ENCODE peak calls at places on chromosomes 5 and 9, in seven cellular contexts. N, D, Q, F, P, U and J are unnamed samples.

GRCh38 chr5:56974241-56974640 is 22.3 kb upstream of the MIER3 start:
- DNase-seq in N (no peak), D (no peak), Q (no peak), F (no peak), P (no peak), U (no peak), J (no peak)

GRCh38 chr9:4497855-4498254 is 7.6 kb downstream of the SLC1A1 start:
- DNase-seq in N (no peak), D (no peak), Q (no peak), F (no peak), P (no peak), U (peak), J (no peak)

GRCh38 chr5:59186623-59187022 is 603.7 kb downstream of the RAB3C start:
- DNase-seq in N (no peak), D (no peak), Q (no peak), F (no peak), P (no peak), U (peak), J (no peak)

GRCh38 chr5:82745016-82745415 is 332.2 kb downstream of the TMEM167A start:
- DNase-seq in N (no peak), D (no peak), Q (no peak), F (no peak), P (no peak), U (no peak), J (no peak)

GRCh38 chr9:110186254-110186653 is 21.7 kb downstream of the C9orf152 start:
- DNase-seq in N (no peak), D (no peak), Q (no peak), F (no peak), P (no peak), U (no peak), J (no peak)

GRCh38 chr9:73824671-73825070 is 672.5 kb upstream of the RORB start:
- DNase-seq in N (no peak), D (no peak), Q (peak), F (no peak), P (peak), U (no peak), J (no peak)

GRCh38 chr5:154190652-154191304 is at the start of gene GALNT10:
- DNase-seq in N (peak), D (peak), Q (peak), F (peak), P (peak), U (no peak), J (no peak)

GRCh38 chr5:25006734-25007133 is 362.0 kb upstream of the CDH10 start:
- DNase-seq in N (no peak), D (no peak), Q (peak), F (peak), P (peak), U (peak), J (peak)

GRCh38 chr9:5554254-5554653 is 43.9 kb downstream of the PDCD1LG2 start:
- DNase-seq in N (no peak), D (no peak), Q (no peak), F (no peak), P (no peak), U (peak), J (no peak)

GRCh38 chr5:153781325-153781724 is 257.4 kb downstream of the FAM114A2 start:
- DNase-seq in N (no peak), D (no peak), Q (no peak), F (no peak), P (peak), U (no peak), J (no peak)

GRCh38 chr9:99921875-99922710 is 15.6 kb downstream of the STX17 start:
- DNase-seq in N (no peak), D (no peak), Q (no peak), F (no peak), P (no peak), U (no peak), J (no peak)

GRCh38 chr5:134581241-134581981 is 51.2 kb downstream of the SAR1B start:
- DNase-seq in N (no peak), D (no peak), Q (no peak), F (no peak), P (no peak), U (no peak), J (no peak)

GRCh38 chr5:669111-669841 is 23.9 kb downstream of the TPPP start:
- DNase-seq in N (no peak), D (peak), Q (peak), F (no peak), P (peak), U (peak), J (no peak)

GRCh38 chr5:132777209-132778069 is at the start of gene SEPTIN8:
- DNase-seq in N (no peak), D (peak), Q (peak), F (no peak), P (peak), U (no peak), J (no peak)

GRCh38 chr9:113910036-113910639 is 34.0 kb downstream of the ZNF618 start:
- DNase-seq in N (no peak), D (no peak), Q (no peak), F (no peak), P (no peak), U (no peak), J (no peak)

GRCh38 chr9:86676426-86676825 is 270.9 kb downstream of the GAS1 start:
- DNase-seq in N (no peak), D (no peak), Q (peak), F (no peak), P (no peak), U (no peak), J (no peak)

GRCh38 chr9:87497604-87498045 is at the start of gene DAPK1:
- DNase-seq in N (peak), D (peak), Q (peak), F (peak), P (peak), U (peak), J (no peak)

GRCh38 chr9:23044549-23044948 is 597.9 kb downstream of the DMRTA1 start:
- DNase-seq in N (no peak), D (no peak), Q (no peak), F (no peak), P (no peak), U (no peak), J (no peak)

GRCh38 chr5:28369418-28369817 is 1331.0 kb upstream of the CDH9 start:
- DNase-seq in N (no peak), D (no peak), Q (no peak), F (no peak), P (no peak), U (no peak), J (no peak)

GRCh38 chr5:125311743-125312142 is 565.3 kb upstream of the ZNF608 start:
- DNase-seq in N (no peak), D (no peak), Q (no peak), F (no peak), P (no peak), U (peak), J (no peak)

GRCh38 chr5:8229551-8229950 is 360.6 kb downstream of the MTRR start:
- DNase-seq in N (no peak), D (no peak), Q (no peak), F (no peak), P (no peak), U (no peak), J (no peak)

GRCh38 chr5:55904152-55904551 is 53.0 kb downstream of the IL31RA start:
- DNase-seq in N (no peak), D (no peak), Q (no peak), F (no peak), P (no peak), U (peak), J (no peak)

GRCh38 chr5:108079754-108080153 is 302.1 kb downstream of the FBXL17 start:
- DNase-seq in N (no peak), D (no peak), Q (no peak), F (no peak), P (no peak), U (no peak), J (no peak)

GRCh38 chr5:128144491-128144890 is 60.9 kb downstream of the SLC12A2 start:
- DNase-seq in N (no peak), D (no peak), Q (no peak), F (no peak), P (no peak), U (peak), J (no peak)

GRCh38 chr9:4933177-4933576 is 51.9 kb upstream of the JAK2 start:
- DNase-seq in N (no peak), D (no peak), Q (no peak), F (no peak), P (no peak), U (peak), J (no peak)

GRCh38 chr9:16146661-16147060 is 593.8 kb downstream of the CCDC171 start:
- DNase-seq in N (no peak), D (no peak), Q (peak), F (no peak), P (no peak), U (no peak), J (no peak)

DNA sequence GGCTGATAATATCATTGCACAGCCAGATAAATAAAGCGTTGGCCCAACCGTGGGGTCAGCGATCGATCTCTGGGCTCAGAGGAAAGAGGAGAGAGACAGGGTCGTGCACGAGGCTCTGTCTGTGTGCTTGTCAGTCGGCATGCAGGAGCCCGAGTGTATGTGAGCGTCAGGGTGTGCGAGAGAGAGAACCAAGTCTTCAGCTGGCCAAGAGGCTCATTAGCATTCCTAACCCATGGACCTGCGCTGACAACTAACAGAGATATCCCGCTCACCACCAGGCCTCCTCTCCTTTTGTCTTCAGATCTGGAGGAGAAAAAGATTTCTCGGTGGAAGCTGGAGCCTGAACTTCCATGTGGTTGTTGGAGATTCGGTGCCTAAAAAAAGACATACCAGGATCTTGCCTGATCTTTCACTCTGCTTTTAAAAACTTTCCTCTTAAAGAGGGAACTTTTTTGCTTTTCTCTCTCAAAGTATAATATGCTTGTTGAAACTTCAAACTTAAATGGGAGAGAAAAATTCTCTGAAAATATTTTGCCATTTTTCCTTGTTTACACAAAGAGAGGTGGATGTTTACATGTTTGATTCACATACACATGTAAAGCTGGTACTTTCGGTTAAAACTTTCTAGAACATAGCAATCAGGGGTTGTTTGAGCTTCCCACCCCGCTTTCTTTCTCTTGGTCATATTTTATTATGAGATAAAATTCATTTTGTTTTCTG is 16.6 kb downstream of the NR2F1 start:
- DNase-seq in N (no peak), D (no peak), Q (peak), F (no peak), P (peak), U (peak), J (no peak)
- TF ChIP-seq EZH2 in N (no peak), D (no peak), Q (no peak), F (no peak), P (peak), U (no peak), J (no peak)

DNA sequence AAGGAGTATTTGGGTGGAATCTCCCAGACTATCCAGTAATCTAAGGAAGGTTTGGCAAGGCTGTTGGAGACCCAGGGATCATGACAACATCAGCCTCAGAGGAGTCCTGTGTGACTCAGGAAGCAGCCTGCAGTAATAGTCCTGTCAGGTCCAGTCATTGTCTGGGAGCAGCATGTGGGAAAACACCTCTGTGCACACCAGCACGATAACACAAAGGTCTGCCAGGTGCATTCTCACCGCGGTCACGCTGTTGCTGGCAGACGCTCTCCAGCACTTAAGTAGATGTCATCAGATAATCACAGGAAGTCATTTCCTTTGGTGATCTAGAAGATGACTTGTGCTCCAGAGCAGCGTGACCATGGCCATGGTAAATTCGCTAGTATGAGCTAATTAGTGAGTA is 99.2 kb upstream of the IQGAP2 start:
- DNase-seq in N (no peak), D (no peak), Q (no peak), F (peak), P (no peak), U (no peak), J (no peak)
- H3K27ac ChIP-seq in N (no peak), D (no peak), Q (no peak), F (peak), P (no peak), U (no peak), J (no peak)

GRCh38 chr9:107488400-107489143 is 997 bp downstream of the KLF4 start:
- DNase-seq in N (no peak), D (peak), Q (peak), F (no peak), P (peak), U (peak), J (no peak)

GRCh38 chr9:107489144-107489673 is 360 bp downstream of the KLF4 start:
- DNase-seq in N (no peak), D (no peak), Q (no peak), F (no peak), P (no peak), U (no peak), J (no peak)

GRCh38 chr9:107485451-107486043 is 4.0 kb downstream of the KLF4 start:
- DNase-seq in N (no peak), D (no peak), Q (no peak), F (no peak), P (no peak), U (no peak), J (no peak)

GRCh38 chr9:107487521-107488399 is 1.8 kb downstream of the KLF4 start:
- DNase-seq in N (no peak), D (no peak), Q (peak), F (no peak), P (peak), U (peak), J (no peak)

GRCh38 chr9:107486674-107487520 is 2.7 kb downstream of the KLF4 start:
- DNase-seq in N (no peak), D (no peak), Q (no peak), F (no peak), P (peak), U (no peak), J (no peak)
- TF ChIP-seq EZH2 in N (no peak), D (no peak), Q (no peak), F (no peak), P (peak), U (no peak), J (no peak)

GRCh38 chr9:105632807-105633206 is 29.4 kb upstream of the TAL2 start:
- DNase-seq in N (no peak), D (no peak), Q (no peak), F (no peak), P (no peak), U (no peak), J (no peak)
- H3K27ac ChIP-seq in N (no peak), D (no peak), Q (no peak), F (no peak), P (no peak), U (no peak), J (no peak)

DNA sequence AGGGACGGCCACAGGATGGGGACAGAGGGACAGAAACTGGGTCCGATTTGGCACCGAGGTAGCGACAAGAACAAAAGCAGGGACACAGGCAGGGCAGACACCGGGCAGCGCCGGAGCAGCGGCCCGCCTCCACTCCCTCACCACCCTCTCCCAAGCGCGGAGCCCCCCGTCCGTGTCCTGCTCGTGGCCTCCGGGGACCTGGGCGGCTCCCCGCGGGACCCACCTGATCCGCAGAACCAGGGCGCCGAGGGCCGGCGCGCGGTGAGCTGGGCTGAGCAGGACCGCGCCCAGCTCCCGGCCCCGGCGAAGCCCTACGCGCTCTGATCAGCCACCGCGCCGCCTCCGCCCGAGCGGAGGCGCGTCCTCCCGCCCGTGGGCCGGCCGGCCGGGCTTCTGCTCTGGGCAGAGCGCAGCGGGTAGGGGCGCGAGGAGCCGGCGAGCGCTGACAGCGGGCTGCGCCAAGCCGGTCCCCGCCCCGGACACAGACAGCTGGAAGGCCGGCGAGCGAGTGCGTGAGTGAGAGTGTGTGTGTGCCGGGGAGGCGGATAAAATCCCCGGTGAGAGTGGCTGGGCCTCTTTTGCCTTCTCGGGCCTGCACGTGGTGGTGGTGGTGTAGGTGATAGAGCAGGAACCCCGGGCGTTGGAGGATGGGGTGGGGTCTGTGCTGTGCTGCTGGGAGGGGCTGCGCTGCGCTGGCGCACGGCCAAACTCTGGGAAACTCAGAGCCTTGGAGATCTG is at the start of gene GGTA1:
- DNase-seq in N (no peak), D (peak), Q (peak), F (peak), P (peak), U (peak), J (no peak)
- TF ChIP-seq EZH2 in N (no peak), D (no peak), Q (peak), F (no peak), P (peak), U (peak), J (peak)

GRCh38 chr5:120380644-120381043 is 83.5 kb upstream of the PRR16 start:
- DNase-seq in N (no peak), D (no peak), Q (no peak), F (no peak), P (no peak), U (no peak), J (no peak)

GRCh38 chr5:120386981-120387380 is 77.1 kb upstream of the PRR16 start:
- DNase-seq in N (no peak), D (no peak), Q (no peak), F (no peak), P (no peak), U (no peak), J (no peak)

GRCh38 chr5:120388016-120388781 is 75.9 kb upstream of the PRR16 start:
- DNase-seq in N (no peak), D (no peak), Q (no peak), F (peak), P (no peak), U (peak), J (peak)

DNA sequence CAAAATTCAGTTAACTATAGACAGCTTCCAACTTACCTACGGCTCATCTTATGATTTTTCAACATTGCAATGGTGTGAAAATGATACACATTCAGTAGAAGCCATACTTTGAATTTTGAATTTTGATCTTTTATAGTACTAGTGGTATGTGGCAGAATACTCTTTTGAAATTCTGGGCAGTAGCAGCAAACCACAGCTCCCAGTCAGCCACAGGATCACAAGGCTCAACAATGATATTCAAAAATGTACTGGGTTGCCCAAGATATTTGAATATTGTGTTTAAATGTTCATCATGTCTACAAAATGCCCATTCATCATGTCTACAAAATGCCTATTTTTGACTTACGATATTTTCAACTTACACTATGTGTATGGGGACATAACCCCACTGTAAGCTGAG is 81.3 kb upstream of the PRR16 start:
- DNase-seq in N (no peak), D (no peak), Q (no peak), F (no peak), P (no peak), U (no peak), J (no peak)
- H3K27ac ChIP-seq in N (no peak), D (no peak), Q (no peak), F (no peak), P (no peak), U (no peak), J (no peak)

GRCh38 chr5:22852807-22853670 is at the start of gene CDH12:
- DNase-seq in N (no peak), D (no peak), Q (peak), F (peak), P (peak), U (no peak), J (no peak)
- TF ChIP-seq EZH2 in N (no peak), D (no peak), Q (no peak), F (no peak), P (no peak), U (no peak), J (no peak)